ENCODE peak calls at places on chromosomes 5 and 9, in seven cellular contexts. W is fibroblast of lung, S is HL-60, C is upper lobe of right lung, V is Panc1, M is astrocyte, Y is ovary. Q is an unnamed sample.

GRCh38 chr5:135239461-135240282 is 159.4 kb downstream of the MACROH2A1 start:
- DNase-seq in S (no peak), M (peak; percentile 61), W (peak; percentile 83), V (no peak), Y (peak; percentile 11), C (peak; percentile 62), Q (peak; percentile 65)

GRCh38 chr9:137722481-137722880 is 103.7 kb downstream of the EHMT1 start:
- DNase-seq in M (no peak), V (no peak), S (no peak), C (no peak), Y (no peak), W (no peak), Q (no peak)

GRCh38 chr5:103808464-103809106 is 246.0 kb upstream of the NUDT12 start:
- DNase-seq in S (no peak), W (peak; percentile 73), V (peak; percentile 46), C (no peak), Y (no peak), M (peak; percentile 35), Q (no peak)

GRCh38 chr9:20220286-20220685 is 402.0 kb downstream of the MLLT3 start:
- DNase-seq in S (no peak), M (no peak), C (no peak), V (no peak), Y (no peak), W (peak; percentile 7), Q (no peak)

GRCh38 chr5:126692971-126693370 is 84.0 kb upstream of the LMNB1 start:
- DNase-seq in V (no peak), M (no peak), C (no peak), S (no peak), W (no peak), Y (no peak), Q (no peak)

GRCh38 chr9:108412755-108413154 is 443.0 kb downstream of the ACTL7B start:
- DNase-seq in Y (no peak), M (no peak), V (no peak), C (no peak), W (no peak), S (peak; percentile 9), Q (no peak)

GRCh38 chr5:175517824-175518450 is 39.6 kb downstream of the SFXN1 start:
- DNase-seq in C (no peak), S (no peak), W (peak; percentile 49), V (no peak), Y (no peak), M (peak; percentile 96), Q (no peak)

GRCh38 chr9:98057095-98057799 is 715 bp downstream of the NANS start:
- DNase-seq in W (peak; percentile 14), S (no peak), M (peak; percentile 12), V (no peak), C (no peak), Y (no peak), Q (no peak)

GRCh38 chr5:96381526-96381925 is 51.5 kb downstream of the PCSK1 start:
- DNase-seq in M (no peak), V (no peak), Y (no peak), W (no peak), C (no peak), S (no peak), Q (no peak)

GRCh38 chr9:15221746-15222145 is 85.3 kb downstream of the TTC39B start:
- DNase-seq in S (no peak), C (no peak), V (no peak), M (no peak), Y (no peak), W (peak; percentile 52), Q (no peak)

GRCh38 chr5:95403996-95404395 is 12.8 kb downstream of the FAM81B start:
- DNase-seq in W (no peak), V (no peak), C (no peak), M (peak; percentile 6), S (no peak), Y (no peak), Q (no peak)

GRCh38 chr5:14816999-14817761 is 54.4 kb downstream of the ANKH start:
- DNase-seq in C (no peak), Y (peak; percentile 19), W (peak; percentile 95), V (no peak), M (peak; percentile 89), S (no peak), Q (no peak)

GRCh38 chr5:77400645-77401044 is 91.5 kb downstream of the WDR41 start:
- DNase-seq in M (no peak), C (no peak), S (peak; percentile 9), Y (no peak), V (no peak), W (no peak), Q (no peak)

GRCh38 chr5:90020575-90021535 is 388.7 kb downstream of the CETN3 start:
- DNase-seq in Y (no peak), W (peak; percentile 92), C (no peak), S (no peak), V (peak; percentile 80), M (peak; percentile 97), Q (no peak)

GRCh38 chr9:111572945-111573604 is 26.4 kb downstream of the PTGR1 start:
- DNase-seq in S (no peak), V (no peak), W (peak; percentile 96), M (peak; percentile 95), C (no peak), Y (no peak), Q (no peak)

GRCh38 chr5:178290376-178290775 is 57.8 kb upstream of the PHYKPL start:
- DNase-seq in V (no peak), C (no peak), M (no peak), W (no peak), Y (no peak), S (no peak), Q (no peak)

GRCh38 chr9:112360047-112360804 is 19.7 kb upstream of the HSDL2 start:
- DNase-seq in V (no peak), S (no peak), Y (no peak), C (no peak), M (peak; percentile 70), W (peak; percentile 16), Q (no peak)

GRCh38 chr9:19985081-19985480 is 196.2 kb upstream of the SLC24A2 start:
- DNase-seq in Y (no peak), M (no peak), S (no peak), C (no peak), W (no peak), V (no peak), Q (no peak)

GRCh38 chr9:105233836-105234235 is 10.6 kb upstream of the SLC44A1 start:
- DNase-seq in C (no peak), V (no peak), M (peak; percentile 79), W (peak; percentile 53), Y (no peak), S (no peak), Q (no peak)

GRCh38 chr5:73218552-73219171 is 45.7 kb downstream of the TMEM174 start:
- DNase-seq in W (peak; percentile 60), C (no peak), S (no peak), Y (no peak), M (peak; percentile 41), V (no peak), Q (no peak)

GRCh38 chr9:82457281-82457680 is 468.7 kb downstream of the SPATA31D1 start:
- DNase-seq in C (no peak), W (no peak), V (no peak), M (no peak), Y (no peak), S (no peak), Q (no peak)

GRCh38 chr5:178895615-178896571 is at the start of gene ZFP2:
- DNase-seq in V (no peak), M (peak; percentile 42), W (peak; percentile 57), Y (peak; percentile 47), C (peak; percentile 83), S (no peak), Q (no peak)

GRCh38 chr9:91945277-91946074 is 4.6 kb downstream of the ROR2 start:
- DNase-seq in C (no peak), W (peak; percentile 95), V (no peak), Y (peak; percentile 72), S (no peak), M (peak; percentile 20), Q (no peak)

GRCh38 chr9:35771524-35771923 is 17.4 kb upstream of the MSMP start:
- DNase-seq in C (no peak), M (no peak), Y (no peak), W (peak; percentile 65), S (no peak), V (no peak), Q (no peak)

GRCh38 chr9:78121488-78121887 is 89.9 kb upstream of the GNAQ start:
- DNase-seq in C (peak; percentile 79), M (no peak), V (no peak), W (peak; percentile 67), S (peak; percentile 80), Y (peak; percentile 37), Q (no peak)

GRCh38 chr5:6135977-6136376 is 242.4 kb downstream of the MED10 start:
- DNase-seq in V (no peak), W (no peak), C (no peak), S (no peak), M (no peak), Y (no peak), Q (no peak)
- TF ChIP-seq CTCF in V (no peak), W (no peak), C (no peak), S (no peak), M (no peak), Y (no peak), Q (no peak)

GRCh38 chr5:32160228-32160627 is 13.9 kb downstream of the GOLPH3 start:
- DNase-seq in W (no peak), S (no peak), C (no peak), V (no peak), Y (no peak), M (no peak), Q (no peak)

GRCh38 chr5:32159328-32160072 is 14.6 kb downstream of the GOLPH3 start:
- DNase-seq in M (no peak), V (no peak), S (no peak), C (no peak), Y (no peak), W (no peak), Q (no peak)

GRCh38 chr5:32163785-32164184 is 10.3 kb downstream of the GOLPH3 start:
- DNase-seq in V (no peak), W (no peak), C (no peak), S (no peak), Y (no peak), M (no peak), Q (no peak)

GRCh38 chr5:32165597-32165996 is 8.5 kb downstream of the GOLPH3 start:
- DNase-seq in V (no peak), M (no peak), S (no peak), C (no peak), Y (no peak), W (no peak), Q (no peak)

DNA sequence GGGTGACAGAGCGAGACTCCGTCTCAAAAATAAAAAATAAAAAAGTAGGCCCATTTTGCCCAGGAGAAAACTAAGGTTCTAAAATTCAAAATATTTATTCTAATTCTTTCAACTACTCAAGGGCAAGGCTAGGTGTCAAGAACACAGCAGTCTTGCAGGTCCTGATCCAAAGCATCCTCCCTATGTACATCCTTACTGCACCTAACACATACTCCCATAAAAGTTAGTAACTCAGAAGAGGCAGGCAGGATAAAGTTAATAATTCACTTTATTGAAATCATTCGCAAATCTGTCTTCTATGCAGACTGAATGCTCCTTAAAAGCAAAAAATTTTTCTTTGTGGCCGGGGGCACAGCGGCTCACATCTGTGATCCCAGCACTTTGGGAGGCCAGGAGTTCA is 11.1 kb downstream of the GOLPH3 start:
- DNase-seq in V (no peak), W (no peak), C (no peak), M (no peak), Y (no peak), S (no peak), Q (no peak)
- H3K4me3 ChIP-seq in V (no peak overlapping the region), W (no peak overlapping the region), C (no peak overlapping the region), M (no peak overlapping the region), Y (no peak overlapping the region), S (no peak overlapping the region), Q (no peak overlapping the region)

GRCh38 chr9:126914458-126915280 is at the start of gene RALGPS1:
- DNase-seq in V (peak; percentile 38), M (peak; percentile 90), S (peak; percentile 93), C (peak; percentile 98), Y (peak; percentile 95), W (peak; percentile 95), Q (peak; percentile 95)
- H3K27ac ChIP-seq in V (no peak within 1 kb of the TSS), M (no peak within 1 kb of the TSS), S (no peak within 1 kb of the TSS), C (no peak within 1 kb of the TSS), Y (peak within 1 kb of the TSS; percentile 46), W (no peak within 1 kb of the TSS), Q (no peak within 1 kb of the TSS)

GRCh38 chr5:43425965-43426364 is 13.8 kb upstream of the CCL28 start:
- DNase-seq in Y (no peak), M (peak; percentile 98), C (no peak), W (peak; percentile 59), V (no peak), S (no peak), Q (no peak)
- TF ChIP-seq CTCF in Y (no peak), M (no peak), C (no peak), W (no peak), V (no peak), S (no peak), Q (no peak)

Q was measured in coronary artery.